ENCODE peak calls at places on chromosomes 7 and 10, in seven cellular contexts. I is tibial nerve, J is left lung, K is gastrocnemius medialis, E is psoas muscle, Y is heart left ventricle, Q is mammary epithelial cell. G is an unnamed sample.

GRCh38 chr7:31263363-31263762 is 77.2 kb downstream of the NEUROD6 start:
- DNase-seq in J (no peak), Y (no peak), E (no peak), Q (peak; percentile 31), K (no peak), I (no peak), G (no peak)

GRCh38 chr7:134359787-134360432 is 43.2 kb upstream of the SLC35B4 start:
- DNase-seq in E (no peak), J (no peak), Y (no peak), I (no peak), Q (no peak), K (no peak), G (no peak)

GRCh38 chr7:90222811-90223725 is 11.5 kb downstream of the STEAP2 start:
- DNase-seq in I (no peak), J (no peak), Q (peak; percentile 78), Y (peak; percentile 50), E (no peak), K (no peak), G (peak; percentile 32)

GRCh38 chr10:129761166-129761565 is 202.9 kb downstream of the EBF3 start:
- DNase-seq in E (no peak), K (no peak), Y (no peak), J (peak; percentile 10), Q (no peak), I (no peak), G (peak; percentile 25)

GRCh38 chr10:132150777-132151176 is 36.0 kb upstream of the DPYSL4 start:
- DNase-seq in K (no peak), Y (no peak), I (no peak), E (no peak), J (no peak), Q (no peak), G (no peak)

GRCh38 chr10:51090190-51090589 is 15.9 kb downstream of the PRKG1 start:
- DNase-seq in J (no peak), K (peak; percentile 54), Y (peak; percentile 59), E (no peak), I (no peak), Q (no peak), G (no peak)

GRCh38 chr7:47609803-47610452 is 28.0 kb upstream of the TNS3 start:
- DNase-seq in Q (no peak), J (peak; percentile 50), K (peak; percentile 43), E (peak; percentile 67), Y (no peak), I (no peak), G (no peak)

GRCh38 chr7:106057962-106058901 is 53.9 kb downstream of the SYPL1 start:
- DNase-seq in I (no peak), E (no peak), Y (no peak), J (peak; percentile 62), K (peak; percentile 32), Q (peak; percentile 88), G (no peak)

GRCh38 chr10:62860946-62861345 is 44.8 kb upstream of the EGR2 start:
- DNase-seq in K (no peak), J (no peak), E (no peak), Q (no peak), I (no peak), Y (no peak), G (no peak)

GRCh38 chr7:36370046-36370445 is 19.6 kb upstream of the ANLN start:
- DNase-seq in Q (no peak), E (no peak), I (no peak), Y (no peak), J (no peak), K (no peak), G (no peak)

GRCh38 chr10:61404771-61405170 is 48.4 kb downstream of the TMEM26 start:
- DNase-seq in E (no peak), Q (no peak), Y (no peak), J (no peak), I (no peak), K (no peak), G (no peak)

GRCh38 chr10:122239578-122240257 is 31.4 kb upstream of the BTBD16 start:
- DNase-seq in Q (no peak), Y (no peak), J (no peak), E (no peak), K (no peak), I (peak; percentile 28), G (peak; percentile 41)

GRCh38 chr10:36448760-36449681 is 676.4 kb upstream of the ANKRD30A start:
- DNase-seq in E (no peak), Q (no peak), K (no peak), J (no peak), Y (no peak), I (no peak), G (no peak)

GRCh38 chr7:130272456-130273080 is 5.9 kb downstream of the CPA2 start:
- DNase-seq in I (no peak), K (no peak), E (no peak), Y (peak; percentile 45), J (no peak), Q (peak; percentile 82), G (no peak)

GRCh38 chr7:49297958-49298357 is 373.6 kb downstream of the CDC14C start:
- DNase-seq in I (no peak), K (no peak), E (no peak), Y (no peak), Q (peak; percentile 18), J (no peak), G (no peak)

GRCh38 chr7:85065888-85066485 is 120.9 kb downstream of the SEMA3D start:
- DNase-seq in J (no peak), I (no peak), Q (peak; percentile 10), K (no peak), Y (no peak), E (no peak), G (no peak)

GRCh38 chr7:98238976-98239375 is 13.1 kb downstream of the TECPR1 start:
- DNase-seq in E (peak; percentile 36), K (no peak), J (no peak), I (no peak), Y (no peak), Q (no peak), G (no peak)

GRCh38 chr7:47241112-47242065 is 340.5 kb downstream of the TNS3 start:
- DNase-seq in K (no peak), Q (no peak), J (no peak), I (no peak), E (no peak), Y (no peak), G (no peak)

GRCh38 chr10:91901784-91902677 is 7.3 kb downstream of the FGFBP3 start:
- DNase-seq in E (no peak), I (no peak), Y (no peak), J (no peak), Q (peak; percentile 92), K (no peak), G (no peak)

GRCh38 chr7:112416127-112416526 is 34.1 kb upstream of the IFRD1 start:
- DNase-seq in I (no peak), Y (no peak), E (no peak), K (no peak), J (no peak), Q (no peak), G (no peak)

GRCh38 chr7:5557920-5558401 is 134.3 kb upstream of the TNRC18 start:
- DNase-seq in Q (peak; percentile 41), E (peak; percentile 93), I (peak; percentile 57), Y (peak; percentile 87), J (peak; percentile 85), K (peak; percentile 99), G (peak; percentile 73)

GRCh38 chr7:15489383-15489782 is 72.4 kb downstream of the AGMO start:
- DNase-seq in J (no peak), Y (no peak), E (no peak), K (no peak), I (no peak), Q (no peak), G (no peak)

GRCh38 chr10:119655566-119656001 is 4.4 kb downstream of the BAG3 start:
- DNase-seq in Y (peak; percentile 82), J (no peak), E (peak; percentile 88), K (peak; percentile 89), I (no peak), Q (peak; percentile 85), G (peak; percentile 77)
- H3K4me1 ChIP-seq in Y (peaks cover 16% of the 10 kb centered on the region), J (peaks cover 54% of the 10 kb centered on the region), E (peaks cover 55% of the 10 kb centered on the region), K (peaks cover 64% of the 10 kb centered on the region), I (peaks cover 80% of the 10 kb centered on the region), Q (peaks cover 68% of the 10 kb centered on the region), G (peaks cover 65% of the 10 kb centered on the region)

DNA sequence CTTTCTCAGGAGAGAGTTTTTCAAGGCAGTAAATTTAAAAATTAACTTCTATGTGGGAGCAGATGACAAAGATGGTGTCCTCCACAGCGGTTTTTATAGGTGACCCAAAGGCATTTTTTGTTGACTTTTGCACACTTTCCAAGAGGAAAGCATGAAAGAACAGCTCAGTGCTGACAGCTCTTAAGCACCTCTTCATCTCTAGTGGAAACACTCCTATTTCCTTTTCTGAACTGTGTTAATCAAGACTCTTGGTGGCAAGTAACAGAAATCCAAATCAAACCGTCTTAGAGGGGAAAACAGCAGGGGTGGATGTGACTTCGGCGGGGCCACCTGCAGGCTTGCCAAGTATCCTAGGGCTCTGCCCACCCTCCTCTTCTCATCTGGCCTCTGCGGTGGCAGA is 71.8 kb upstream of the GATA3 start:
- DNase-seq in J (no peak), I (no peak), K (no peak), Q (no peak), E (no peak), Y (no peak), G (no peak)
- H3K27ac ChIP-seq in J (no peak overlapping the region), I (no peak overlapping the region), K (no peak overlapping the region), Q (no peak overlapping the region), E (no peak overlapping the region), Y (no peak overlapping the region), G (no peak overlapping the region)

DNA sequence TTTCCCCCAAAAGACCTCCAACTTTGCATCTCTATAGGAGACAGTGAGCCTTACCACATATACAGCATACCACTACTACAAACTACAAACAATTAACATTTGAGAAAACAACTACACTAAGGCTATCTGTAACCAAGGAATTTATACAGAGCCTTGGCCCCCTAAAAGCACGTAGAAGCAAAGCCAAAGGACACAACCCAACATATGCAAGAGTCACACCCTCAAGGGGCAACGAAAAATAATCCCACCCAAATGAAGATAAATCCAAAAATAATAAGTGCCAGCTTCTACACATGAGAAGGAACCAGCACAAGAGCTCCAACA is 149.5 kb downstream of the ZEB1 start:
- DNase-seq in Q (no peak), E (no peak), Y (no peak), K (no peak), I (no peak), J (no peak), G (no peak)
- TF ChIP-seq CTCF in Q (no peak), E (no peak), Y (no peak), K (no peak), I (no peak), J (no peak), G (no peak)

GRCh38 chr10:86327954-86328705 is 38.5 kb downstream of the GRID1 start:
- DNase-seq in K (no peak), I (no peak), Q (no peak), E (no peak), J (no peak), Y (no peak), G (peak; percentile 25)

GRCh38 chr10:86329896-86330680 is 36.5 kb downstream of the GRID1 start:
- DNase-seq in J (no peak), I (no peak), Q (no peak), K (no peak), Y (no peak), E (no peak), G (peak; percentile 56)

GRCh38 chr10:86330778-86331763 is 35.5 kb downstream of the GRID1 start:
- DNase-seq in Y (no peak), J (no peak), E (no peak), K (no peak), Q (no peak), I (no peak), G (peak; percentile 61)

GRCh38 chr10:86331861-86332260 is 34.7 kb downstream of the GRID1 start:
- DNase-seq in K (no peak), Q (no peak), J (no peak), E (no peak), Y (no peak), I (no peak), G (peak; percentile 49)

GRCh38 chr10:86329093-86329710 is 37.4 kb downstream of the GRID1 start:
- DNase-seq in I (no peak), J (no peak), Y (no peak), E (no peak), Q (no peak), K (no peak), G (no peak)
- H3K4me1 ChIP-seq in I (no peaks in the 10 kb centered on the region), J (no peaks in the 10 kb centered on the region), Y (no peaks in the 10 kb centered on the region), E (no peaks in the 10 kb centered on the region), Q (no peaks in the 10 kb centered on the region), K (no peaks in the 10 kb centered on the region), G (no peaks in the 10 kb centered on the region)

G was measured in tibial artery.